ENCODE peak calls at places on chromosomes 4 and X, in five cellular contexts. One of them, this sample, is unnamed.

GRCh38 chr4:16450031-16450430 is 223.8 kb upstream of the TAPT1 start:
- DNase-seq in hypothalamus: no peak
- DNase-seq in NCI-H82: no peak
- DNase-seq in CD4-positive, CD25-positive, alpha-beta regulatory T cell: no peak
- DNase-seq in adipocyte: no peak
- DNase-seq in this sample: no peak

GRCh38 chr4:72318771-72319170 is 250.2 kb downstream of the ADAMTS3 start:
- DNase-seq in NCI-H82: no peak
- DNase-seq in CD4-positive, CD25-positive, alpha-beta regulatory T cell: no peak
- DNase-seq in adipocyte: peak
- DNase-seq in hypothalamus: no peak
- DNase-seq in this sample: no peak

GRCh38 chr4:186845137-186845842 is 121.6 kb upstream of the FAT1 start:
- DNase-seq in adipocyte: peak
- DNase-seq in CD4-positive, CD25-positive, alpha-beta regulatory T cell: no peak
- DNase-seq in NCI-H82: no peak
- DNase-seq in hypothalamus: no peak
- DNase-seq in this sample: no peak

GRCh38 chrX:88883205-88883604 is 136.2 kb downstream of the CPXCR1 start:
- DNase-seq in adipocyte: no peak
- DNase-seq in hypothalamus: no peak
- DNase-seq in CD4-positive, CD25-positive, alpha-beta regulatory T cell: no peak
- DNase-seq in NCI-H82: no peak
- DNase-seq in this sample: no peak

GRCh38 chr4:71550220-71551190 is 211.7 kb downstream of the SLC4A4 start:
- DNase-seq in adipocyte: peak
- DNase-seq in NCI-H82: no peak
- DNase-seq in CD4-positive, CD25-positive, alpha-beta regulatory T cell: no peak
- DNase-seq in hypothalamus: no peak
- DNase-seq in this sample: no peak

GRCh38 chrX:127490000-127490399 is 562.2 kb downstream of the ACTRT1 start:
- DNase-seq in NCI-H82: no peak
- DNase-seq in hypothalamus: no peak
- DNase-seq in adipocyte: no peak
- DNase-seq in CD4-positive, CD25-positive, alpha-beta regulatory T cell: no peak
- DNase-seq in this sample: no peak

GRCh38 chr4:19776021-19776459 is 475.7 kb upstream of the SLIT2 start:
- DNase-seq in NCI-H82: no peak
- DNase-seq in hypothalamus: no peak
- DNase-seq in CD4-positive, CD25-positive, alpha-beta regulatory T cell: no peak
- DNase-seq in adipocyte: peak
- DNase-seq in this sample: no peak

GRCh38 chr4:145909331-145909730 is 29.3 kb downstream of the ZNF827 start:
- DNase-seq in CD4-positive, CD25-positive, alpha-beta regulatory T cell: no peak
- DNase-seq in NCI-H82: peak
- DNase-seq in hypothalamus: no peak
- DNase-seq in adipocyte: no peak
- DNase-seq in this sample: peak

GRCh38 chr4:41058426-41058825 is 155.9 kb downstream of the APBB2 start:
- DNase-seq in NCI-H82: no peak
- DNase-seq in CD4-positive, CD25-positive, alpha-beta regulatory T cell: no peak
- DNase-seq in adipocyte: no peak
- DNase-seq in hypothalamus: no peak
- DNase-seq in this sample: no peak

GRCh38 chr4:105714071-105714521 is 5.5 kb downstream of the GSTCD start:
- DNase-seq in hypothalamus: no peak
- DNase-seq in adipocyte: no peak
- DNase-seq in CD4-positive, CD25-positive, alpha-beta regulatory T cell: no peak
- DNase-seq in NCI-H82: no peak
- DNase-seq in this sample: no peak

GRCh38 chr4:2095236-2096072 is 36.3 kb downstream of the NAT8L start:
- DNase-seq in hypothalamus: no peak
- DNase-seq in NCI-H82: no peak
- DNase-seq in adipocyte: peak
- DNase-seq in CD4-positive, CD25-positive, alpha-beta regulatory T cell: no peak
- DNase-seq in this sample: no peak

GRCh38 chr4:182808673-182809416 is 108.3 kb downstream of the DCTD start:
- DNase-seq in CD4-positive, CD25-positive, alpha-beta regulatory T cell: peak
- DNase-seq in hypothalamus: no peak
- DNase-seq in adipocyte: no peak
- DNase-seq in NCI-H82: no peak
- DNase-seq in this sample: no peak

GRCh38 chrX:70219938-70220764 is 14.3 kb upstream of the AWAT1 start:
- DNase-seq in hypothalamus: no peak
- DNase-seq in NCI-H82: peak
- DNase-seq in adipocyte: no peak
- DNase-seq in CD4-positive, CD25-positive, alpha-beta regulatory T cell: no peak
- DNase-seq in this sample: no peak

GRCh38 chrX:37638047-37638446 is 47.5 kb upstream of the XK start:
- DNase-seq in CD4-positive, CD25-positive, alpha-beta regulatory T cell: no peak
- DNase-seq in NCI-H82: no peak
- DNase-seq in adipocyte: no peak
- DNase-seq in hypothalamus: no peak
- DNase-seq in this sample: no peak

GRCh38 chr4:118281611-118282442 is 71.0 kb downstream of the PRSS12 start:
- DNase-seq in NCI-H82: peak
- DNase-seq in CD4-positive, CD25-positive, alpha-beta regulatory T cell: no peak
- DNase-seq in adipocyte: peak
- DNase-seq in hypothalamus: no peak
- DNase-seq in this sample: no peak

GRCh38 chrX:45710081-45710801 is 509.6 kb upstream of the DIPK2B start:
- DNase-seq in hypothalamus: no peak
- DNase-seq in adipocyte: peak
- DNase-seq in NCI-H82: no peak
- DNase-seq in CD4-positive, CD25-positive, alpha-beta regulatory T cell: peak
- DNase-seq in this sample: no peak

GRCh38 chrX:130443883-130444282 is 42.1 kb downstream of the RBMX2 start:
- DNase-seq in CD4-positive, CD25-positive, alpha-beta regulatory T cell: no peak
- DNase-seq in adipocyte: no peak
- DNase-seq in hypothalamus: no peak
- DNase-seq in NCI-H82: no peak
- DNase-seq in this sample: no peak

GRCh38 chr4:121336706-121337105 is 44.1 kb downstream of the QRFPR start:
- DNase-seq in CD4-positive, CD25-positive, alpha-beta regulatory T cell: no peak
- DNase-seq in adipocyte: no peak
- DNase-seq in hypothalamus: no peak
- DNase-seq in NCI-H82: no peak
- DNase-seq in this sample: no peak

GRCh38 chrX:15751160-15751819 is 13.2 kb downstream of the CA5B start:
- DNase-seq in adipocyte: peak
- DNase-seq in hypothalamus: no peak
- DNase-seq in CD4-positive, CD25-positive, alpha-beta regulatory T cell: peak
- DNase-seq in NCI-H82: no peak
- DNase-seq in this sample: no peak

GRCh38 chrX:154348114-154348531 is 26.3 kb downstream of the FLNA start:
- DNase-seq in NCI-H82: no peak
- DNase-seq in hypothalamus: no peak
- DNase-seq in CD4-positive, CD25-positive, alpha-beta regulatory T cell: no peak
- DNase-seq in adipocyte: no peak
- DNase-seq in this sample: no peak

GRCh38 chr4:72208421-72209075 is 176.7 kb downstream of the NPFFR2 start:
- DNase-seq in NCI-H82: no peak
- DNase-seq in hypothalamus: no peak
- DNase-seq in adipocyte: no peak
- DNase-seq in CD4-positive, CD25-positive, alpha-beta regulatory T cell: no peak
- DNase-seq in this sample: no peak

GRCh38 chr4:123535037-123535748 is 138.6 kb downstream of the SPRY1 start:
- DNase-seq in adipocyte: no peak
- DNase-seq in hypothalamus: no peak
- DNase-seq in CD4-positive, CD25-positive, alpha-beta regulatory T cell: no peak
- DNase-seq in NCI-H82: no peak
- DNase-seq in this sample: no peak

GRCh38 chrX:3119376-3119775 is 78.1 kb downstream of the ARSF start:
- DNase-seq in adipocyte: no peak
- DNase-seq in CD4-positive, CD25-positive, alpha-beta regulatory T cell: no peak
- DNase-seq in hypothalamus: no peak
- DNase-seq in NCI-H82: no peak
- DNase-seq in this sample: no peak

GRCh38 chr4:139902328-139903217 is 237.0 kb downstream of the MGST2 start:
- DNase-seq in adipocyte: peak
- DNase-seq in hypothalamus: no peak
- DNase-seq in NCI-H82: no peak
- DNase-seq in CD4-positive, CD25-positive, alpha-beta regulatory T cell: no peak
- DNase-seq in this sample: no peak

GRCh38 chrX:46567388-46567787 is 6.2 kb upstream of the CHST7 start:
- DNase-seq in hypothalamus: no peak
- DNase-seq in NCI-H82: no peak
- DNase-seq in CD4-positive, CD25-positive, alpha-beta regulatory T cell: no peak
- DNase-seq in adipocyte: no peak
- DNase-seq in this sample: no peak

GRCh38 chrX:9370888-9371287 is 94.0 kb upstream of the TBL1X start:
- DNase-seq in hypothalamus: no peak
- DNase-seq in CD4-positive, CD25-positive, alpha-beta regulatory T cell: no peak
- DNase-seq in adipocyte: no peak
- DNase-seq in NCI-H82: no peak
- DNase-seq in this sample: no peak

GRCh38 chrX:40107291-40108083 is 9.7 kb upstream of the BCOR start:
- DNase-seq in NCI-H82: peak
- DNase-seq in CD4-positive, CD25-positive, alpha-beta regulatory T cell: peak
- DNase-seq in hypothalamus: no peak
- DNase-seq in adipocyte: peak
- DNase-seq in this sample: no peak

GRCh38 chrX:10618911-10619310 is 1.5 kb downstream of the MID1 start:
- DNase-seq in adipocyte: peak
- DNase-seq in hypothalamus: no peak
- DNase-seq in NCI-H82: no peak
- DNase-seq in CD4-positive, CD25-positive, alpha-beta regulatory T cell: no peak
- DNase-seq in this sample: no peak

GRCh38 chr4:20456416-20456815 is 204.7 kb downstream of the SLIT2 start:
- DNase-seq in NCI-H82: peak
- DNase-seq in adipocyte: no peak
- DNase-seq in CD4-positive, CD25-positive, alpha-beta regulatory T cell: no peak
- DNase-seq in hypothalamus: no peak
- DNase-seq in this sample: no peak

GRCh38 chrX:40097492-40098263 is at the start of gene BCOR:
- DNase-seq in CD4-positive, CD25-positive, alpha-beta regulatory T cell: peak
- DNase-seq in adipocyte: peak
- DNase-seq in NCI-H82: peak
- DNase-seq in hypothalamus: peak
- DNase-seq in this sample: peak

GRCh38 chr4:65661469-65661868 is 8.8 kb downstream of the EPHA5 start:
- DNase-seq in NCI-H82: no peak
- DNase-seq in CD4-positive, CD25-positive, alpha-beta regulatory T cell: no peak
- DNase-seq in hypothalamus: no peak
- DNase-seq in adipocyte: no peak
- DNase-seq in this sample: no peak

GRCh38 chrX:34631826-34632225 is 25.3 kb downstream of the TMEM47 start:
- DNase-seq in adipocyte: peak
- DNase-seq in NCI-H82: no peak
- DNase-seq in CD4-positive, CD25-positive, alpha-beta regulatory T cell: no peak
- DNase-seq in hypothalamus: no peak
- DNase-seq in this sample: no peak

This sample was measured in endothelial cell.